ENCODE peak calls at places on chromosomes 12 and 14, in ten cellular contexts. A is HCEC 1CT, D is COR-L47, N is T follicular helper cell, S is activated T-cell treated with anti-CD3 and anti-CD28 coated beads for 1 hour, X is GM23248, Z is GM13977, V is hippocampal formation, F is lung microvascular endothelial cell, E is NAMALWA. H is an unnamed sample.

GRCh38 chr14:67727361-67727760 is 25.7 kb downstream of the RDH12 start:
- DNase-seq in V (no peak), E (no peak), Z (no peak), D (no peak), X (no peak), S (no peak), F (no peak), A (no peak), N (no peak), H (no peak)

GRCh38 chr12:11710431-11710830 is 61.0 kb downstream of the ETV6 start:
- DNase-seq in V (no peak), N (no peak), X (no peak), S (no peak), D (no peak), A (no peak), F (no peak), E (no peak), Z (no peak), H (no peak)

GRCh38 chr12:81170072-81170471 is 92.2 kb downstream of the ACSS3 start:
- DNase-seq in Z (no peak), E (no peak), X (peak), S (no peak), N (no peak), A (peak), D (no peak), V (no peak), F (no peak), H (no peak)

GRCh38 chr12:59699408-59700144 is 103.7 kb downstream of the SLC16A7 start:
- DNase-seq in X (peak), A (peak), D (no peak), E (no peak), V (no peak), S (no peak), N (no peak), Z (no peak), F (no peak), H (no peak)

GRCh38 chr12:32466986-32467711 is 67.8 kb downstream of the FGD4 start:
- DNase-seq in D (no peak), X (no peak), N (no peak), A (peak), F (no peak), E (no peak), V (no peak), Z (no peak), S (no peak), H (no peak)

GRCh38 chr12:106446429-106447092 is 89.0 kb downstream of the POLR3B start:
- DNase-seq in S (no peak), V (no peak), A (no peak), Z (no peak), E (no peak), D (peak), F (peak), N (no peak), X (no peak), H (no peak)

GRCh38 chr12:100534625-100535227 is 38.8 kb upstream of the GAS2L3 start:
- DNase-seq in E (no peak), A (no peak), V (no peak), F (no peak), Z (no peak), S (no peak), X (no peak), N (no peak), D (no peak), H (no peak)

GRCh38 chr12:3116106-3116898 is 39.1 kb downstream of the TSPAN9 start:
- DNase-seq in X (no peak), Z (no peak), V (no peak), A (peak), S (no peak), E (no peak), F (peak), N (no peak), D (no peak), H (no peak)

GRCh38 chr12:125533434-125534029 is 468.3 kb downstream of the AACS start:
- DNase-seq in X (peak), V (peak), D (peak), A (no peak), E (peak), Z (peak), S (no peak), N (no peak), F (peak), H (no peak)

GRCh38 chr14:91536327-91536726 is 26.2 kb upstream of the PPP4R3A start:
- DNase-seq in F (no peak), S (no peak), Z (no peak), X (no peak), A (no peak), V (no peak), E (no peak), D (no peak), N (no peak), H (no peak)

GRCh38 chr12:19707948-19708409 is 268.7 kb downstream of the AEBP2 start:
- DNase-seq in E (peak), X (peak), Z (no peak), S (no peak), D (no peak), A (peak), F (no peak), V (no peak), N (no peak), H (no peak)

GRCh38 chr12:109714141-109714912 is 702 bp downstream of the FAM222A start:
- DNase-seq in Z (peak), S (peak), V (peak), D (peak), E (peak), X (peak), F (peak), A (peak), N (peak), H (peak)

GRCh38 chr12:2582631-2583616 is 211.8 kb upstream of the FKBP4 start:
- DNase-seq in F (peak), Z (peak), A (peak), S (peak), E (peak), N (peak), V (peak), X (peak), D (peak), H (peak)

H was measured in KG1.